ENCODE peak calls at places on chromosomes 11 and 22, in eight cellular contexts. U, K, Q, T, M, I, F and H are unnamed samples.

GRCh38 chr11:30816959-30817880 is 231.1 kb upstream of the MPPED2 start:
- DNase-seq in U (peak), K (no peak), Q (no peak), T (no peak), M (no peak), I (no peak), F (no peak), H (no peak)

GRCh38 chr11:82174610-82175009 is 559.1 kb downstream of the FAM181B start:
- DNase-seq in U (no peak), K (no peak), Q (no peak), T (no peak), M (no peak), I (no peak), F (no peak), H (no peak)

GRCh38 chr11:130068986-130069683 is 559 bp upstream of the APLP2 start:
- DNase-seq in U (peak), K (peak), Q (no peak), T (peak), M (no peak), I (peak), F (peak), H (peak)

GRCh38 chr22:29393019-29393608 is 4.7 kb upstream of the AP1B1 start:
- DNase-seq in U (no peak), K (no peak), Q (no peak), T (no peak), M (no peak), I (no peak), F (no peak), H (no peak)

GRCh38 chr22:24141586-24141985 is 39.7 kb upstream of the SUSD2 start:
- DNase-seq in U (peak), K (no peak), Q (no peak), T (no peak), M (no peak), I (no peak), F (no peak), H (no peak)

GRCh38 chr11:128888034-128888985 is 2.8 kb upstream of the KCNJ5 start:
- DNase-seq in U (peak), K (no peak), Q (no peak), T (no peak), M (no peak), I (no peak), F (no peak), H (no peak)

GRCh38 chr11:68925613-68926012 is 21.9 kb downstream of the IGHMBP2 start:
- DNase-seq in U (no peak), K (no peak), Q (no peak), T (no peak), M (no peak), I (no peak), F (no peak), H (no peak)

GRCh38 chr11:97996762-97997161 is 1024.0 kb upstream of the CNTN5 start:
- DNase-seq in U (no peak), K (no peak), Q (no peak), T (no peak), M (no peak), I (no peak), F (no peak), H (no peak)

GRCh38 chr11:31779268-31779879 is 31.7 kb downstream of the PAX6 start:
- DNase-seq in U (peak), K (peak), Q (no peak), T (no peak), M (no peak), I (peak), F (no peak), H (peak)

GRCh38 chr11:119318240-119319135 is 1.6 kb upstream of the MCAM start:
- DNase-seq in U (peak), K (no peak), Q (no peak), T (no peak), M (no peak), I (peak), F (no peak), H (no peak)

GRCh38 chr11:30610628-30611027 is 24.5 kb upstream of the MPPED2 start:
- DNase-seq in U (no peak), K (no peak), Q (no peak), T (no peak), M (no peak), I (no peak), F (no peak), H (no peak)